ENCODE peak calls at places on chromosomes 3 and 15, in five cellular contexts. One of them, this sample, is unnamed.

GRCh38 chr15:74037171-74038117 is 42.9 kb downstream of the PML start:
- DNase-seq in suprapubic skin: peak
- DNase-seq in NCI-H1092: no peak
- DNase-seq in GM04504: no peak
- DNase-seq in cardiac muscle cell: no peak
- DNase-seq in this sample: no peak

GRCh38 chr3:47663630-47664240 is 85.1 kb upstream of the CSPG5 start:
- DNase-seq in suprapubic skin: no peak
- DNase-seq in NCI-H1092: no peak
- DNase-seq in GM04504: no peak
- DNase-seq in cardiac muscle cell: no peak
- DNase-seq in this sample: no peak

GRCh38 chr15:95932676-95933075 is 397.8 kb upstream of the NR2F2 start:
- DNase-seq in suprapubic skin: no peak
- DNase-seq in NCI-H1092: no peak
- DNase-seq in GM04504: peak
- DNase-seq in cardiac muscle cell: peak
- DNase-seq in this sample: no peak

GRCh38 chr3:63323766-63324165 is 45.7 kb downstream of the SYNPR start:
- DNase-seq in suprapubic skin: no peak
- DNase-seq in NCI-H1092: no peak
- DNase-seq in GM04504: no peak
- DNase-seq in cardiac muscle cell: no peak
- DNase-seq in this sample: no peak

GRCh38 chr15:60212536-60212935 is 185.2 kb downstream of the ANXA2 start:
- DNase-seq in suprapubic skin: no peak
- DNase-seq in NCI-H1092: no peak
- DNase-seq in GM04504: peak
- DNase-seq in cardiac muscle cell: peak
- DNase-seq in this sample: no peak

GRCh38 chr3:15291589-15292541 is 40.5 kb downstream of the SH3BP5 start:
- DNase-seq in suprapubic skin: no peak
- DNase-seq in NCI-H1092: no peak
- DNase-seq in GM04504: no peak
- DNase-seq in cardiac muscle cell: peak
- DNase-seq in this sample: no peak

GRCh38 chr3:186798239-186798638 is 8.0 kb downstream of the RFC4 start:
- DNase-seq in suprapubic skin: no peak
- DNase-seq in NCI-H1092: no peak
- DNase-seq in GM04504: no peak
- DNase-seq in cardiac muscle cell: no peak
- DNase-seq in this sample: no peak

GRCh38 chr3:193983846-193984245 is 152.1 kb upstream of the HES1 start:
- DNase-seq in suprapubic skin: no peak
- DNase-seq in NCI-H1092: no peak
- DNase-seq in GM04504: no peak
- DNase-seq in cardiac muscle cell: no peak
- DNase-seq in this sample: no peak

GRCh38 chr3:106381265-106381942 is 512.6 kb upstream of the CBLB start:
- DNase-seq in suprapubic skin: no peak
- DNase-seq in NCI-H1092: no peak
- DNase-seq in GM04504: no peak
- DNase-seq in cardiac muscle cell: no peak
- DNase-seq in this sample: no peak

GRCh38 chr3:172103724-172104123 is 64.3 kb downstream of the FNDC3B start:
- DNase-seq in suprapubic skin: no peak
- DNase-seq in NCI-H1092: no peak
- DNase-seq in GM04504: no peak
- DNase-seq in cardiac muscle cell: peak
- DNase-seq in this sample: no peak

GRCh38 chr3:187636528-187636927 is 33.7 kb downstream of the SST start:
- DNase-seq in suprapubic skin: no peak
- DNase-seq in NCI-H1092: no peak
- DNase-seq in GM04504: no peak
- DNase-seq in cardiac muscle cell: no peak
- DNase-seq in this sample: no peak

GRCh38 chr3:8967553-8967952 is 4.3 kb upstream of the RAD18 start:
- DNase-seq in suprapubic skin: no peak
- DNase-seq in NCI-H1092: no peak
- DNase-seq in GM04504: no peak
- DNase-seq in cardiac muscle cell: no peak
- DNase-seq in this sample: no peak

GRCh38 chr3:186617038-186617934 is 4.4 kb downstream of the AHSG start:
- DNase-seq in suprapubic skin: peak
- DNase-seq in NCI-H1092: peak
- DNase-seq in GM04504: peak
- DNase-seq in cardiac muscle cell: peak
- DNase-seq in this sample: peak

GRCh38 chr3:82080792-82081191 is 319.3 kb upstream of the GBE1 start:
- DNase-seq in suprapubic skin: no peak
- DNase-seq in NCI-H1092: no peak
- DNase-seq in GM04504: no peak
- DNase-seq in cardiac muscle cell: no peak
- DNase-seq in this sample: no peak

GRCh38 chr3:111454551-111454950 is 87.4 kb upstream of the CD96 start:
- DNase-seq in suprapubic skin: no peak
- DNase-seq in NCI-H1092: no peak
- DNase-seq in GM04504: no peak
- DNase-seq in cardiac muscle cell: no peak
- DNase-seq in this sample: no peak

GRCh38 chr3:16512435-16513140 is 911 bp downstream of the RFTN1 start:
- DNase-seq in suprapubic skin: peak
- DNase-seq in NCI-H1092: no peak
- DNase-seq in GM04504: no peak
- DNase-seq in cardiac muscle cell: no peak
- DNase-seq in this sample: no peak

GRCh38 chr3:88954853-88955252 is 152.6 kb upstream of the EPHA3 start:
- DNase-seq in suprapubic skin: no peak
- DNase-seq in NCI-H1092: no peak
- DNase-seq in GM04504: no peak
- DNase-seq in cardiac muscle cell: no peak
- DNase-seq in this sample: no peak

GRCh38 chr15:74314897-74315438 is 52.5 kb downstream of the CYP11A1 start:
- DNase-seq in suprapubic skin: no peak
- DNase-seq in NCI-H1092: no peak
- DNase-seq in GM04504: no peak
- DNase-seq in cardiac muscle cell: no peak
- DNase-seq in this sample: no peak

GRCh38 chr3:141246224-141246957 is 14.8 kb downstream of the PXYLP1 start:
- DNase-seq in suprapubic skin: no peak
- DNase-seq in NCI-H1092: no peak
- DNase-seq in GM04504: no peak
- DNase-seq in cardiac muscle cell: no peak
- DNase-seq in this sample: no peak

GRCh38 chr15:40427188-40427587 is 13.6 kb upstream of the BAHD1 start:
- DNase-seq in suprapubic skin: no peak
- DNase-seq in NCI-H1092: no peak
- DNase-seq in GM04504: no peak
- DNase-seq in cardiac muscle cell: no peak
- DNase-seq in this sample: no peak

GRCh38 chr3:173902866-173903265 is 505.3 kb downstream of the NLGN1 start:
- DNase-seq in suprapubic skin: no peak
- DNase-seq in NCI-H1092: no peak
- DNase-seq in GM04504: no peak
- DNase-seq in cardiac muscle cell: no peak
- DNase-seq in this sample: no peak

GRCh38 chr3:184335661-184336483 is 1.5 kb upstream of the FAM131A start:
- DNase-seq in suprapubic skin: peak
- DNase-seq in NCI-H1092: peak
- DNase-seq in GM04504: no peak
- DNase-seq in cardiac muscle cell: peak
- DNase-seq in this sample: no peak

GRCh38 chr3:50675179-50676030 is 678 bp downstream of the DOCK3 start:
- DNase-seq in suprapubic skin: no peak
- DNase-seq in NCI-H1092: peak
- DNase-seq in GM04504: no peak
- DNase-seq in cardiac muscle cell: no peak
- DNase-seq in this sample: no peak

GRCh38 chr15:43534897-43535296 is 17.5 kb downstream of the MAP1A start:
- DNase-seq in suprapubic skin: no peak
- DNase-seq in NCI-H1092: no peak
- DNase-seq in GM04504: no peak
- DNase-seq in cardiac muscle cell: no peak
- DNase-seq in this sample: no peak

GRCh38 chr3:124360626-124361025 is 368.7 kb upstream of the ROPN1 start:
- DNase-seq in suprapubic skin: no peak
- DNase-seq in NCI-H1092: no peak
- DNase-seq in GM04504: no peak
- DNase-seq in cardiac muscle cell: peak
- DNase-seq in this sample: no peak

GRCh38 chr3:119492128-119492527 is 6.2 kb upstream of the TIMMDC1 start:
- DNase-seq in suprapubic skin: no peak
- DNase-seq in NCI-H1092: no peak
- DNase-seq in GM04504: no peak
- DNase-seq in cardiac muscle cell: no peak
- DNase-seq in this sample: no peak